ENCODE peak calls at places on chromosomes 3 and 15, in seven cellular contexts. One of them, this sample, is unnamed.
A peak's percentile ranks its signal among the peaks of the same experiment; 100 is the strongest.

GRCh38 chr3:45123030-45123429 is 23.1 kb downstream of the CDCP1 start:
- DNase-seq in MM.1S: no peak
- DNase-seq in esophagus muscularis mucosa: no peak
- DNase-seq in tibial nerve: no peak
- DNase-seq in prostate gland: no peak
- DNase-seq in uterus: peak; percentile 73
- DNase-seq in IMR-90: peak; percentile 98
- DNase-seq in this sample: no peak

GRCh38 chr3:4985330-4986174 is 6.3 kb downstream of the BHLHE40 start:
- DNase-seq in MM.1S: no peak
- DNase-seq in esophagus muscularis mucosa: no peak
- DNase-seq in tibial nerve: no peak
- DNase-seq in prostate gland: peak; percentile 49
- DNase-seq in uterus: peak; percentile 59
- DNase-seq in IMR-90: peak; percentile 76
- DNase-seq in this sample: no peak

GRCh38 chr3:148614463-148614862 is 83.2 kb upstream of the AGTR1 start:
- DNase-seq in MM.1S: no peak
- DNase-seq in esophagus muscularis mucosa: no peak
- DNase-seq in tibial nerve: no peak
- DNase-seq in prostate gland: no peak
- DNase-seq in uterus: no peak
- DNase-seq in IMR-90: no peak
- DNase-seq in this sample: no peak

GRCh38 chr3:182710557-182711157 is 82.6 kb upstream of the ATP11B start:
- DNase-seq in MM.1S: peak; percentile 79
- DNase-seq in esophagus muscularis mucosa: no peak
- DNase-seq in tibial nerve: no peak
- DNase-seq in prostate gland: no peak
- DNase-seq in uterus: no peak
- DNase-seq in IMR-90: peak; percentile 13
- DNase-seq in this sample: peak; percentile 20

GRCh38 chr3:184377882-184378445 is at the start of gene THPO:
- DNase-seq in MM.1S: no peak
- DNase-seq in esophagus muscularis mucosa: no peak
- DNase-seq in tibial nerve: no peak
- DNase-seq in prostate gland: no peak
- DNase-seq in uterus: no peak
- DNase-seq in IMR-90: no peak
- DNase-seq in this sample: no peak

GRCh38 chr3:64650096-64650622 is 37.6 kb downstream of the ADAMTS9 start:
- DNase-seq in MM.1S: no peak
- DNase-seq in esophagus muscularis mucosa: no peak
- DNase-seq in tibial nerve: no peak
- DNase-seq in prostate gland: no peak
- DNase-seq in uterus: no peak
- DNase-seq in IMR-90: no peak
- DNase-seq in this sample: no peak

GRCh38 chr15:70474367-70474681 is 289.0 kb downstream of the UACA start:
- DNase-seq in MM.1S: no peak
- DNase-seq in esophagus muscularis mucosa: no peak
- DNase-seq in tibial nerve: no peak
- DNase-seq in prostate gland: no peak
- DNase-seq in uterus: peak; percentile 34
- DNase-seq in IMR-90: no peak
- DNase-seq in this sample: no peak

GRCh38 chr15:34360298-34360697 is 6.7 kb downstream of the LPCAT4 start:
- DNase-seq in MM.1S: no peak
- DNase-seq in esophagus muscularis mucosa: no peak
- DNase-seq in tibial nerve: no peak
- DNase-seq in prostate gland: no peak
- DNase-seq in uterus: no peak
- DNase-seq in IMR-90: no peak
- DNase-seq in this sample: no peak

GRCh38 chr3:26068890-26069289 is 279.0 kb downstream of the OXSM start:
- DNase-seq in MM.1S: no peak
- DNase-seq in esophagus muscularis mucosa: no peak
- DNase-seq in tibial nerve: no peak
- DNase-seq in prostate gland: peak; percentile 36
- DNase-seq in uterus: no peak
- DNase-seq in IMR-90: no peak
- DNase-seq in this sample: no peak

GRCh38 chr3:178699810-178700209 is 163.6 kb downstream of the KCNMB2 start:
- DNase-seq in MM.1S: no peak
- DNase-seq in esophagus muscularis mucosa: no peak
- DNase-seq in tibial nerve: no peak
- DNase-seq in prostate gland: no peak
- DNase-seq in uterus: no peak
- DNase-seq in IMR-90: no peak
- DNase-seq in this sample: no peak

GRCh38 chr15:28024889-28025250 is 74.2 kb downstream of the OCA2 start:
- DNase-seq in MM.1S: no peak
- DNase-seq in esophagus muscularis mucosa: peak; percentile 55
- DNase-seq in tibial nerve: no peak
- DNase-seq in prostate gland: no peak
- DNase-seq in uterus: no peak
- DNase-seq in IMR-90: no peak
- DNase-seq in this sample: no peak

GRCh38 chr15:23483821-23484299 is 36.8 kb upstream of the GOLGA6L2 start:
- DNase-seq in MM.1S: no peak
- DNase-seq in esophagus muscularis mucosa: no peak
- DNase-seq in tibial nerve: no peak
- DNase-seq in prostate gland: no peak
- DNase-seq in uterus: no peak
- DNase-seq in IMR-90: no peak
- DNase-seq in this sample: no peak

GRCh38 chr3:10437995-10438901 is 67.1 kb downstream of the ATP2B2 start:
- DNase-seq in MM.1S: no peak
- DNase-seq in esophagus muscularis mucosa: no peak
- DNase-seq in tibial nerve: no peak
- DNase-seq in prostate gland: no peak
- DNase-seq in uterus: no peak
- DNase-seq in IMR-90: peak; percentile 96
- DNase-seq in this sample: no peak

GRCh38 chr3:177336841-177337430 is 139.7 kb upstream of the TBL1XR1 start:
- DNase-seq in MM.1S: no peak
- DNase-seq in esophagus muscularis mucosa: no peak
- DNase-seq in tibial nerve: no peak
- DNase-seq in prostate gland: no peak
- DNase-seq in uterus: no peak
- DNase-seq in IMR-90: peak; percentile 27
- DNase-seq in this sample: no peak

GRCh38 chr3:177208223-177208622 is 10.9 kb upstream of the TBL1XR1 start:
- DNase-seq in MM.1S: no peak
- DNase-seq in esophagus muscularis mucosa: no peak
- DNase-seq in tibial nerve: no peak
- DNase-seq in prostate gland: no peak
- DNase-seq in uterus: no peak
- DNase-seq in IMR-90: no peak
- DNase-seq in this sample: no peak

GRCh38 chr15:62068071-62068786 is 1.5 kb downstream of the C2CD4A start:
- DNase-seq in MM.1S: peak; percentile 50
- DNase-seq in esophagus muscularis mucosa: no peak
- DNase-seq in tibial nerve: no peak
- DNase-seq in prostate gland: peak; percentile 14
- DNase-seq in uterus: no peak
- DNase-seq in IMR-90: no peak
- DNase-seq in this sample: no peak

GRCh38 chr15:63703641-63704040 is 106.5 kb downstream of the FBXL22 start:
- DNase-seq in MM.1S: no peak
- DNase-seq in esophagus muscularis mucosa: no peak
- DNase-seq in tibial nerve: no peak
- DNase-seq in prostate gland: no peak
- DNase-seq in uterus: no peak
- DNase-seq in IMR-90: no peak
- DNase-seq in this sample: no peak

GRCh38 chr15:85690546-85691226 is 104.0 kb downstream of the KLHL25 start:
- DNase-seq in MM.1S: peak; percentile 53
- DNase-seq in esophagus muscularis mucosa: no peak
- DNase-seq in tibial nerve: no peak
- DNase-seq in prostate gland: no peak
- DNase-seq in uterus: no peak
- DNase-seq in IMR-90: no peak
- DNase-seq in this sample: no peak

GRCh38 chr3:121483290-121483689 is 62.5 kb downstream of the POLQ start:
- DNase-seq in MM.1S: no peak
- DNase-seq in esophagus muscularis mucosa: no peak
- DNase-seq in tibial nerve: no peak
- DNase-seq in prostate gland: no peak
- DNase-seq in uterus: no peak
- DNase-seq in IMR-90: peak; percentile 56
- DNase-seq in this sample: peak; percentile 39

GRCh38 chr3:18645603-18646002 is 220.5 kb upstream of the SATB1 start:
- DNase-seq in MM.1S: no peak
- DNase-seq in esophagus muscularis mucosa: no peak
- DNase-seq in tibial nerve: no peak
- DNase-seq in prostate gland: no peak
- DNase-seq in uterus: no peak
- DNase-seq in IMR-90: no peak
- DNase-seq in this sample: no peak

GRCh38 chr15:53193149-53193548 is 403.0 kb upstream of the ONECUT1 start:
- DNase-seq in MM.1S: peak; percentile 31
- DNase-seq in esophagus muscularis mucosa: no peak
- DNase-seq in tibial nerve: no peak
- DNase-seq in prostate gland: no peak
- DNase-seq in uterus: no peak
- DNase-seq in IMR-90: no peak
- DNase-seq in this sample: peak; percentile 15

GRCh38 chr3:185187391-185187790 is 34.5 kb upstream of the C3orf70 start:
- DNase-seq in MM.1S: no peak
- DNase-seq in esophagus muscularis mucosa: no peak
- DNase-seq in tibial nerve: no peak
- DNase-seq in prostate gland: no peak
- DNase-seq in uterus: no peak
- DNase-seq in IMR-90: no peak
- DNase-seq in this sample: no peak

GRCh38 chr15:27398631-27399030 is 427.6 kb downstream of the GABRG3 start:
- DNase-seq in MM.1S: no peak
- DNase-seq in esophagus muscularis mucosa: no peak
- DNase-seq in tibial nerve: no peak
- DNase-seq in prostate gland: peak; percentile 63
- DNase-seq in uterus: no peak
- DNase-seq in IMR-90: no peak
- DNase-seq in this sample: no peak

GRCh38 chr3:174620138-174620537 is 239.0 kb upstream of the NAALADL2 start:
- DNase-seq in MM.1S: peak; percentile 69
- DNase-seq in esophagus muscularis mucosa: no peak
- DNase-seq in tibial nerve: no peak
- DNase-seq in prostate gland: no peak
- DNase-seq in uterus: no peak
- DNase-seq in IMR-90: no peak
- DNase-seq in this sample: no peak

DNA sequence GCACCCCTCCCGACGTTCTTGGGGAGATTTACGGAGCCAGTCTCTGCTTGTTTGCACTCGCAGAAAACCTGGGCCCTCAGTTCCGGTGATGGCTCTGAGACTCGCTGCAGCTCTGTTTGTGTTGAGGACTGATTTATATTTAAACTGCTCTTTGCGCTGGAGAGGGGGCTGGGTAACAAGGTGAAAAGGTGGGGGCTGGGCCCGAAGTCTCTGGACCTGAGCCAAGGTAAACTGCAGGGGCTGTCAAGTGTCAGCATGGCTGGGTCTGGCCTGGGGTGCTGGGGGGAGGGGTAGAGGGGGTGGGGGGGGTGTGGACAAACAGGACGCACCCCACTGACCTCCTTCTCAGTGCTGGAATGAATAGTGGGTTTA is 643 bp upstream of the SLCO2A1 start:
- DNase-seq in MM.1S: no peak
- DNase-seq in esophagus muscularis mucosa: peak; percentile 64
- DNase-seq in tibial nerve: no peak
- DNase-seq in prostate gland: peak; percentile 44
- DNase-seq in uterus: no peak
- DNase-seq in IMR-90: no peak
- DNase-seq in this sample: no peak
- H3K4me3 ChIP-seq in MM.1S: no peak overlapping the region
- H3K4me3 ChIP-seq in esophagus muscularis mucosa: peak overlapping the region; percentile 65
- H3K4me3 ChIP-seq in tibial nerve: no peak overlapping the region
- H3K4me3 ChIP-seq in prostate gland: peak overlapping the region; percentile 53
- H3K4me3 ChIP-seq in uterus: peak overlapping the region; percentile 56
- H3K4me3 ChIP-seq in IMR-90: no peak overlapping the region
- H3K4me3 ChIP-seq in this sample: no peak overlapping the region

DNA sequence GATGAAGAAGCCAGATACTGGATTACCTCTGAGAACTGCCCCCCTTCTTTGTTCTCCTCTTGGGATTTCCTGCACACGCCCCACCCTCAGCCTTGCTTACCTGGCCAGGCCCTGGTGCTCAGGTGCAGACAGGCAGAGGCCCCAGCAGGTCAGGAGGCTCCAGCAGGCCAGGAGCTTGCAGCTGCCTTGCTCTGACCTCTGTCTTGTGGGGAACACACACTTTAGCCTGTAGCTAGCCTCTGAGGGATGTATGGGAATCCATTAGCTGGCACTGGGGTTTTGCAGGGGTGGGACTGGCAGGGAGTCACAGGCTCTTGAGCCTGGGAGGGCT is 2.7 kb downstream of the SMAD6 start:
- DNase-seq in MM.1S: no peak
- DNase-seq in esophagus muscularis mucosa: no peak
- DNase-seq in tibial nerve: no peak
- DNase-seq in prostate gland: no peak
- DNase-seq in uterus: no peak
- DNase-seq in IMR-90: no peak
- DNase-seq in this sample: no peak
- H3K4me3 ChIP-seq in MM.1S: no peak overlapping the region
- H3K4me3 ChIP-seq in esophagus muscularis mucosa: peak overlapping the region; percentile 66
- H3K4me3 ChIP-seq in tibial nerve: peak overlapping the region; percentile 90
- H3K4me3 ChIP-seq in prostate gland: peak overlapping the region; percentile 60
- H3K4me3 ChIP-seq in uterus: no peak overlapping the region
- H3K4me3 ChIP-seq in IMR-90: peak overlapping the region; percentile 72
- H3K4me3 ChIP-seq in this sample: peak overlapping the region; percentile 92

DNA sequence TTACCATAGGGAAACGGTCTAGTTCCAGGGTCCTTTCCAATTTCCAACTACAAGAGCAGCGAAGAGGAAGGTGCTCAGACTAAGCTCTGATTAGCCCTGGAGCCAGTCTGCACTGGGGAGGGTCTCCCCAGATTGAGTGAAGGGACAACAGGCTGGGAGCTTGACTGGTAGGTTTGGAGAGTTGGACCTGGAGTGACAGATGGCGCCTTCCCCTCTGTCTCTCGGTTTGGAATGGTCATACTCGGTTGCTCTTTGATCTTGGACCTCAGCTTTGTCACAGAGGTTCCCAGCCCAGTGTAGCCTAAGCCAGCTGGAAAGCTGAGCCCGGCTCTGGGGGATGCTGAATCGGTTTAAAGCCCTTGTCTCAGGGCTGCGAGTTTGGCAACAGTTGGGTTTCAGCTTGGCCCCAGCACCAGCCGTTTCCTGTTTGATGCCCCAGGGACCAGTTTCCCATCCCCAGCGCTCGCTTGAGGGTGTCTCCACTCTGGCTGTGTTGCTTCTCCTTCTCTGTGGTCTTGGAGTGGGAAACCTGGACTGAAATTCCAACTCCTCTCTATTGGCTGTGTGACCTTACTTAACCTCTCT is 53.1 kb upstream of the ULK4 start:
- DNase-seq in MM.1S: peak; percentile 46
- DNase-seq in esophagus muscularis mucosa: no peak
- DNase-seq in tibial nerve: no peak
- DNase-seq in prostate gland: no peak
- DNase-seq in uterus: peak; percentile 56
- DNase-seq in IMR-90: no peak
- DNase-seq in this sample: no peak
- H3K4me3 ChIP-seq in MM.1S: peak overlapping the region; percentile 96
- H3K4me3 ChIP-seq in esophagus muscularis mucosa: peak overlapping the region; percentile 97
- H3K4me3 ChIP-seq in tibial nerve: peak overlapping the region; percentile 94
- H3K4me3 ChIP-seq in prostate gland: peak overlapping the region; percentile 98
- H3K4me3 ChIP-seq in uterus: peak overlapping the region; percentile 98
- H3K4me3 ChIP-seq in IMR-90: peak overlapping the region; percentile 95
- H3K4me3 ChIP-seq in this sample: no peak overlapping the region

GRCh38 chr3:98034486-98034885 is 629 bp downstream of the GABRR3 start:
- DNase-seq in MM.1S: no peak
- DNase-seq in esophagus muscularis mucosa: no peak
- DNase-seq in tibial nerve: no peak
- DNase-seq in prostate gland: no peak
- DNase-seq in uterus: no peak
- DNase-seq in IMR-90: no peak
- DNase-seq in this sample: no peak
- H3K4me3 ChIP-seq in MM.1S: no peak overlapping the region
- H3K4me3 ChIP-seq in esophagus muscularis mucosa: no peak overlapping the region
- H3K4me3 ChIP-seq in tibial nerve: no peak overlapping the region
- H3K4me3 ChIP-seq in prostate gland: no peak overlapping the region
- H3K4me3 ChIP-seq in uterus: no peak overlapping the region
- H3K4me3 ChIP-seq in IMR-90: no peak overlapping the region
- H3K4me3 ChIP-seq in this sample: no peak overlapping the region